ENCODE peak calls at places on chromosome 4, in eight cellular contexts. E, N, U, S, K, H, A and V are unnamed samples.

GRCh38 chr4:91488946-91489345 is 814.8 kb upstream of the GRID2 start:
- DNase-seq in E (no peak), K (no peak), S (no peak), A (no peak), H (no peak), N (no peak), U (no peak), V (no peak)

GRCh38 chr4:113978561-113979156 is 788 bp downstream of the ARSJ start:
- DNase-seq in E (no peak), H (peak; percentile 21), U (peak; percentile 51), A (peak; percentile 18), N (no peak), K (no peak), S (no peak), V (no peak)

GRCh38 chr4:13701937-13702446 is 74.5 kb upstream of the BOD1L1 start:
- DNase-seq in U (peak; percentile 92), K (no peak), H (peak; percentile 89), A (peak; percentile 62), S (no peak), N (no peak), E (peak; percentile 11), V (no peak)

GRCh38 chr4:113445286-113445685 is 316.3 kb downstream of the CAMK2D start:
- DNase-seq in N (peak; percentile 82), S (no peak), A (peak; percentile 94), H (peak; percentile 23), E (peak; percentile 71), U (peak; percentile 100), K (no peak), V (no peak)

GRCh38 chr4:25818293-25819240 is 44.2 kb downstream of the SEL1L3 start:
- DNase-seq in E (no peak), H (no peak), K (no peak), S (no peak), N (no peak), U (peak; percentile 51), A (peak; percentile 57), V (no peak)

GRCh38 chr4:25234390-25235367 is 846 bp downstream of the PI4K2B start:
- DNase-seq in U (peak; percentile 85), K (peak; percentile 62), N (peak; percentile 45), S (peak; percentile 7), E (peak; percentile 63), H (peak; percentile 75), A (peak; percentile 81), V (peak; percentile 42)

GRCh38 chr4:91113130-91113706 is 986.0 kb downstream of the CCSER1 start:
- DNase-seq in S (no peak), A (peak; percentile 6), E (peak; percentile 4), K (no peak), N (no peak), U (peak; percentile 34), H (peak; percentile 43), V (no peak)

GRCh38 chr4:52904421-52904820 is 42.3 kb downstream of the RASL11B start:
- DNase-seq in N (no peak), E (peak; percentile 58), S (no peak), A (peak; percentile 66), U (peak; percentile 33), H (no peak), K (no peak), V (no peak)

GRCh38 chr4:156672924-156673323 is 298.7 kb downstream of the PDGFC start:
- DNase-seq in U (peak; percentile 44), K (no peak), N (no peak), S (no peak), E (no peak), A (no peak), H (no peak), V (no peak)

GRCh38 chr4:92615049-92615448 is 311.3 kb downstream of the GRID2 start:
- DNase-seq in E (no peak), A (no peak), N (no peak), S (no peak), H (no peak), K (no peak), U (no peak), V (no peak)

GRCh38 chr4:1715002-1715761 is 3.1 kb upstream of the SLBP start:
- DNase-seq in H (no peak), A (no peak), S (no peak), E (no peak), K (no peak), U (no peak), N (no peak), V (no peak)

GRCh38 chr4:83238849-83239248 is 45.7 kb downstream of the COQ2 start:
- DNase-seq in A (no peak), E (no peak), K (no peak), N (no peak), H (no peak), S (no peak), U (no peak), V (no peak)

GRCh38 chr4:135418353-135418752 is 1216.8 kb upstream of the PABPC4L start:
- DNase-seq in S (no peak), E (peak; percentile 8), U (peak; percentile 4), K (no peak), H (peak; percentile 13), A (peak; percentile 29), N (no peak), V (no peak)

GRCh38 chr4:149077142-149077541 is 634.9 kb upstream of the NR3C2 start:
- DNase-seq in S (no peak), U (no peak), K (no peak), E (no peak), N (no peak), A (peak; percentile 56), H (no peak), V (no peak)

GRCh38 chr4:159374749-159375535 is 272.1 kb downstream of the RAPGEF2 start:
- DNase-seq in K (no peak), S (no peak), A (peak; percentile 67), N (peak; percentile 67), H (no peak), U (peak; percentile 90), E (no peak), V (peak; percentile 16)

GRCh38 chr4:53267026-53267425 is 98.8 kb downstream of the SCFD2 start:
- DNase-seq in H (no peak), A (peak; percentile 78), E (no peak), S (no peak), N (no peak), K (no peak), U (no peak), V (peak; percentile 27)

GRCh38 chr4:93671093-93671492 is 157.5 kb upstream of the ATOH1 start:
- DNase-seq in K (no peak), N (no peak), A (no peak), S (no peak), E (no peak), U (no peak), H (no peak), V (no peak)

GRCh38 chr4:76087007-76087769 is 12.7 kb downstream of the ART3 start:
- DNase-seq in N (no peak), E (peak; percentile 71), U (peak; percentile 64), H (peak; percentile 64), A (peak; percentile 61), K (peak; percentile 52), S (no peak), V (peak; percentile 7)

GRCh38 chr4:159446266-159446976 is 343.5 kb downstream of the RAPGEF2 start:
- DNase-seq in N (peak; percentile 49), K (peak; percentile 36), H (peak; percentile 64), A (peak; percentile 84), E (peak; percentile 52), S (no peak), U (peak; percentile 82), V (peak; percentile 53)

GRCh38 chr4:73698217-73698616 is 42.2 kb upstream of the CXCL8 start:
- DNase-seq in A (peak; percentile 58), U (peak; percentile 71), N (no peak), K (no peak), H (no peak), E (no peak), S (no peak), V (no peak)

GRCh38 chr4:96753216-96753615 is 913.3 kb downstream of the PDHA2 start:
- DNase-seq in S (no peak), A (no peak), U (no peak), N (no peak), H (no peak), K (no peak), E (no peak), V (no peak)

GRCh38 chr4:37383579-37384229 is 139.2 kb downstream of the NWD2 start:
- DNase-seq in S (no peak), U (peak; percentile 7), H (peak; percentile 14), A (peak; percentile 5), N (no peak), E (peak; percentile 11), K (peak; percentile 26), V (no peak)

GRCh38 chr4:24802648-24803047 is 7.3 kb downstream of the SOD3 start:
- DNase-seq in E (no peak), A (no peak), K (no peak), S (no peak), N (no peak), U (peak; percentile 23), H (no peak), V (no peak)

GRCh38 chr4:101824500-101824899 is 34.0 kb downstream of the BANK1 start:
- DNase-seq in S (no peak), K (no peak), N (no peak), H (no peak), A (no peak), U (peak; percentile 9), E (no peak), V (no peak)
- TF ChIP-seq CTCF in S (no peak), K (no peak), N (no peak), H (no peak), A (no peak), U (no peak), E (no peak), V (no peak)

GRCh38 chr4:176217510-176217909 is 22.1 kb upstream of the SPATA4 start:
- DNase-seq in E (no peak), U (no peak), S (no peak), K (no peak), A (no peak), H (no peak), N (no peak), V (no peak)
- TF ChIP-seq CTCF in E (no peak), U (no peak), S (no peak), K (no peak), A (no peak), H (no peak), N (no peak), V (no peak)

DNA sequence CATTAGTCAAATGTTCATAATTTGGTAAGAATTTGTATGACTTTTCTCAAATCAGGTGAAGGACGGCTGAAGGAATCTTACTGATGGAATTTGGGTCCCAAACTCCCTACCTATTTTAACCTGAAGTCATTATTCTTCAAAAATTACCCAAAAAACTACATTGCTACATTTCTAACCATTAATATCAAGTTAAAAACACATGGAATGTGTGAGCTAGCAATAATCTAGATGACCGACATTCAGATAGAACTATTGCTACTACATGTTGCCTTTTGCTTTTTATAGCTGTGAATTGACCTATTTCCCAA is 25.3 kb upstream of the WWC2 start:
- DNase-seq in S (no peak), N (no peak), A (no peak), E (no peak), H (no peak), K (no peak), U (no peak), V (no peak)
- TF ChIP-seq CTCF in S (no peak), N (no peak), A (no peak), E (no peak), H (peak; percentile 20), K (no peak), U (no peak), V (no peak)

DNA sequence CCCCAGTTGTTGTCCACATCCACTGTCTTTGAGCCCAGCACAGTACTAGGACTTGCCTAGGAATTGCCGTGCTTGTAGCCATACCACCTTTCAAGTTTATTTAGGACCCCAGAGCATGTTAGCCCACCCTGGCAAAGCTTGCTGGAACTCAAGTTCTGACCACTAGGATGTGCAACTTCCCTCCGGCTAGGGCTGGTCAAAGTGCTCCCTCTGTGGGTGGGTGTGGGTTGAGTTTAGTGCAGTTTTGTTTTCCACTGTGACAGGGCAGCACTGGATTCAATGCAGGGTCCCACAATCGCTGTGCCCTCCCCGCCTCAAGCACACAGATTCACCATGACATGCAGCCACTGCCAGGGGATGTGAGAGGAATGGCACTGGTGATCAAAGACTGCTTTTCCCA is 96.0 kb downstream of the RASGEF1B start:
- DNase-seq in S (no peak), U (no peak), A (no peak), E (no peak), N (no peak), H (peak; percentile 2), K (no peak), V (no peak)
- TF ChIP-seq CTCF in S (no peak), U (no peak), A (no peak), E (no peak), N (no peak), H (no peak), K (no peak), V (no peak)